ENCODE peak calls at places on chromosomes 2 and 18, in five cellular contexts. Y is fibroblast of lung; M is A549; G is CD4-positive, alpha-beta memory T cell; X is colonic mucosa. B is an unnamed sample.

GRCh38 chr18:3526421-3527354 is 76.7 kb downstream of the TGIF1 start:
- DNase-seq in X (no peak), Y (peak; percentile 48), M (no peak), G (no peak), B (no peak)

GRCh38 chr18:79576686-79577351 is 102.8 kb upstream of the CTDP1 start:
- DNase-seq in Y (peak; percentile 66), G (no peak), X (peak; percentile 30), M (no peak), B (no peak)

GRCh38 chr18:46250084-46250811 is 146.1 kb downstream of the HAUS1 start:
- DNase-seq in M (no peak), Y (peak; percentile 72), G (peak; percentile 73), X (peak; percentile 69), B (peak; percentile 40)

GRCh38 chr2:200221055-200221692 is 85.3 kb upstream of the SPATS2L start:
- DNase-seq in Y (no peak), G (no peak), M (no peak), X (peak; percentile 29), B (no peak)

GRCh38 chr2:33380001-33380609 is 96.3 kb upstream of the RASGRP3 start:
- DNase-seq in Y (no peak), M (no peak), G (no peak), X (no peak), B (no peak)

GRCh38 chr2:190186238-190186637 is 123.7 kb upstream of the MSTN start:
- DNase-seq in M (no peak), G (no peak), X (no peak), Y (no peak), B (no peak)

GRCh38 chr18:48608581-48608980 is 69.8 kb downstream of the CTIF start:
- DNase-seq in M (no peak), G (no peak), X (no peak), Y (no peak), B (no peak)

GRCh38 chr18:3283908-3284307 is 22.0 kb downstream of the MYL12B start:
- DNase-seq in X (no peak), M (no peak), Y (no peak), G (no peak), B (no peak)

GRCh38 chr2:160510617-160511016 is 17.0 kb upstream of the RBMS1 start:
- DNase-seq in X (no peak), M (no peak), Y (no peak), G (no peak), B (peak; percentile 57)

GRCh38 chr2:8324164-8324848 is 357.6 kb upstream of the ID2 start:
- DNase-seq in Y (peak; percentile 53), X (no peak), M (no peak), G (no peak), B (no peak)

GRCh38 chr2:64063924-64064331 is 44.7 kb upstream of the VPS54 start:
- DNase-seq in M (no peak), G (no peak), X (peak; percentile 52), Y (peak; percentile 55), B (no peak)

GRCh38 chr2:102001767-102002142 is 10.0 kb downstream of the IL1R2 start:
- DNase-seq in X (no peak), Y (no peak), M (no peak), G (no peak), B (no peak)

GRCh38 chr2:43106767-43107527 is 119.5 kb downstream of the ZFP36L2 start:
- DNase-seq in X (no peak), Y (peak; percentile 18), M (no peak), G (no peak), B (no peak)

GRCh38 chr2:53442783-53443182 is 324.8 kb upstream of the CHAC2 start:
- DNase-seq in X (no peak), M (no peak), Y (no peak), G (no peak), B (peak; percentile 50)

GRCh38 chr2:238379096-238379810 is 47.5 kb upstream of the ASB1 start:
- DNase-seq in Y (peak; percentile 28), M (no peak), X (no peak), G (no peak), B (no peak)

GRCh38 chr2:101200714-101201113 is 49.5 kb upstream of the TBC1D8 start:
- DNase-seq in M (no peak), G (no peak), Y (peak; percentile 69), X (no peak), B (no peak)

GRCh38 chr2:15768142-15769088 is 171.9 kb upstream of the MYCN start:
- DNase-seq in M (no peak), Y (no peak), X (no peak), G (no peak), B (no peak)

GRCh38 chr18:30487962-30488361 is 554.6 kb downstream of the DSC3 start:
- DNase-seq in G (no peak), X (no peak), M (no peak), Y (peak; percentile 21), B (no peak)

GRCh38 chr2:20448246-20449046 is 1.6 kb downstream of the RHOB start:
- DNase-seq in G (no peak), M (peak; percentile 32), X (no peak), Y (peak; percentile 41), B (no peak)

GRCh38 chr2:19649785-19650380 is 251.9 kb downstream of the TTC32 start:
- DNase-seq in Y (peak; percentile 99), G (no peak), X (no peak), M (no peak), B (no peak)

GRCh38 chr18:50282521-50283335 is 1.4 kb upstream of the MBD1 start:
- DNase-seq in X (no peak), M (no peak), Y (no peak), G (no peak), B (no peak)

GRCh38 chr2:108531674-108532055 is 2.6 kb upstream of the LIMS1 start:
- DNase-seq in G (no peak), M (no peak), X (no peak), Y (no peak), B (no peak)

GRCh38 chr2:105375001-105375561 is 23.8 kb downstream of the FHL2 start:
- DNase-seq in Y (peak; percentile 95), G (no peak), X (no peak), M (no peak), B (no peak)

GRCh38 chr2:32825291-32825712 is 121.5 kb upstream of the LTBP1 start:
- DNase-seq in Y (peak; percentile 62), G (no peak), X (no peak), M (no peak), B (peak; percentile 30)

GRCh38 chr2:198314559-198315153 is 510.3 kb downstream of the PLCL1 start:
- DNase-seq in X (peak; percentile 58), M (no peak), Y (peak; percentile 81), G (peak; percentile 32), B (peak; percentile 51)

GRCh38 chr18:59142274-59142673 is 2.6 kb downstream of the SEC11C start:
- DNase-seq in M (no peak), Y (no peak), X (no peak), G (no peak), B (no peak)

GRCh38 chr2:1887915-1888314 is 143.6 kb upstream of the PXDN start:
- DNase-seq in Y (peak; percentile 17), G (no peak), M (peak; percentile 40), X (no peak), B (no peak)

GRCh38 chr18:24827500-24827899 is 367.1 kb downstream of the HRH4 start:
- DNase-seq in Y (peak; percentile 5), G (no peak), M (no peak), X (no peak), B (no peak)

GRCh38 chr18:8763611-8764010 is 58.3 kb downstream of the MTCL1 start:
- DNase-seq in Y (no peak), M (no peak), X (no peak), G (no peak), B (no peak)
- H3K4me1 ChIP-seq in Y (no peaks in the 10 kb centered on the region), M (peaks cover 31% of the 10 kb centered on the region), X (no peaks in the 10 kb centered on the region), G (no peaks in the 10 kb centered on the region), B (peaks cover 7% of the 10 kb centered on the region)

GRCh38 chr2:81528852-81529480 is 1224.4 kb upstream of the LRRTM1 start:
- DNase-seq in G (no peak), X (no peak), M (no peak), Y (no peak), B (no peak)
- H3K4me1 ChIP-seq in G (no peaks in the 10 kb centered on the region), X (no peaks in the 10 kb centered on the region), M (no peaks in the 10 kb centered on the region), Y (no peaks in the 10 kb centered on the region), B (no peaks in the 10 kb centered on the region)

GRCh38 chr18:23231340-23232021 is 96.2 kb downstream of the CABLES1 start:
- DNase-seq in Y (peak; percentile 94), G (peak; percentile 76), X (peak; percentile 45), M (no peak), B (no peak)
- H3K4me1 ChIP-seq in Y (peaks cover 25% of the 10 kb centered on the region), G (peaks cover 15% of the 10 kb centered on the region), X (no peaks in the 10 kb centered on the region), M (peaks cover 4% of the 10 kb centered on the region), B (no peaks in the 10 kb centered on the region)

DNA sequence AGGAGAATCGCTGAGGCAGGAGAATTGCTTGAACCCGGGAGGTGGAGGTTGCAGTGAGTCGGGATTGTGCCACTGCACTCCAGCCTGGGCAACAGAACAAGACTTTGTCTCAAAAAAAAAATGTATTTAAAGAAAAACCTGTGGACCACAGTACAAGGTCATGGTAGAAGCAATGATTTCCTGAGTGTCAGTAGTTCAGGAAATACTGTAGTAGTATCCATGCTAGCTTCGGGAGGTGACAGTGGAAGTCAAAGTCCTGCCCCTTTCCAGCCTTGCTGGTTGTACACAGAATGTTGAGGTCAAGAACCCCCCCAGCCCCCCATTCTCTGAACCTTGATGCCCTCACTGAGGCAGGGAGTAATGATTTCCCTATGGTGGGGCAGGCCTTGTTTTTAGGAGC is 56.6 kb downstream of the INPP4A start:
- DNase-seq in G (no peak), X (no peak), M (no peak), Y (no peak), B (no peak)
- H3K4me1 ChIP-seq in G (peaks cover 76% of the 10 kb centered on the region), X (no peaks in the 10 kb centered on the region), M (peaks cover 6% of the 10 kb centered on the region), Y (no peaks in the 10 kb centered on the region), B (peaks cover 17% of the 10 kb centered on the region)